ENCODE peak calls at places on chromosomes 6 and 20, in eight cellular contexts. One of them, this sample, is unnamed.

GRCh38 chr20:8860011-8860495 is 208.8 kb upstream of the PLCB4 start:
- DNase-seq in Panc1: no peak
- DNase-seq in non-pigmented ciliary epithelial cell: peak; percentile 91
- DNase-seq in heart right ventricle: no peak
- DNase-seq in stimulated activated CD4-positive, alpha-beta T cell treated with anti-CD3 and anti-CD28 coated beads, Interleukin-2, amount 100 ng/mL, for 48 hours: no peak
- DNase-seq in fibroblast of lung: peak; percentile 93
- DNase-seq in GM12892: no peak
- DNase-seq in HS-5: peak; percentile 91
- DNase-seq in this sample: no peak

GRCh38 chr6:11858439-11858838 is 79.8 kb upstream of the ADTRP start:
- DNase-seq in Panc1: no peak
- DNase-seq in non-pigmented ciliary epithelial cell: no peak
- DNase-seq in heart right ventricle: no peak
- DNase-seq in stimulated activated CD4-positive, alpha-beta T cell treated with anti-CD3 and anti-CD28 coated beads, Interleukin-2, amount 100 ng/mL, for 48 hours: no peak
- DNase-seq in fibroblast of lung: no peak
- DNase-seq in GM12892: no peak
- DNase-seq in HS-5: no peak
- DNase-seq in this sample: no peak

GRCh38 chr20:31740208-31740607 is 1.1 kb downstream of the TPX2 start:
- DNase-seq in Panc1: no peak
- DNase-seq in non-pigmented ciliary epithelial cell: no peak
- DNase-seq in heart right ventricle: no peak
- DNase-seq in stimulated activated CD4-positive, alpha-beta T cell treated with anti-CD3 and anti-CD28 coated beads, Interleukin-2, amount 100 ng/mL, for 48 hours: no peak
- DNase-seq in fibroblast of lung: peak; percentile 72
- DNase-seq in GM12892: no peak
- DNase-seq in HS-5: no peak
- DNase-seq in this sample: peak; percentile 82

GRCh38 chr20:48181536-48181935 is 396.3 kb upstream of the SULF2 start:
- DNase-seq in Panc1: no peak
- DNase-seq in non-pigmented ciliary epithelial cell: no peak
- DNase-seq in heart right ventricle: no peak
- DNase-seq in stimulated activated CD4-positive, alpha-beta T cell treated with anti-CD3 and anti-CD28 coated beads, Interleukin-2, amount 100 ng/mL, for 48 hours: no peak
- DNase-seq in fibroblast of lung: no peak
- DNase-seq in GM12892: no peak
- DNase-seq in HS-5: no peak
- DNase-seq in this sample: no peak

GRCh38 chr20:36462440-36463211 is 78.7 kb upstream of the MYL9 start:
- DNase-seq in Panc1: no peak
- DNase-seq in non-pigmented ciliary epithelial cell: no peak
- DNase-seq in heart right ventricle: peak; percentile 68
- DNase-seq in stimulated activated CD4-positive, alpha-beta T cell treated with anti-CD3 and anti-CD28 coated beads, Interleukin-2, amount 100 ng/mL, for 48 hours: no peak
- DNase-seq in fibroblast of lung: peak; percentile 73
- DNase-seq in GM12892: no peak
- DNase-seq in HS-5: peak; percentile 42
- DNase-seq in this sample: no peak

GRCh38 chr6:134123666-134124208 is 71.3 kb upstream of the SLC2A12 start:
- DNase-seq in Panc1: peak; percentile 65
- DNase-seq in non-pigmented ciliary epithelial cell: peak; percentile 75
- DNase-seq in heart right ventricle: no peak
- DNase-seq in stimulated activated CD4-positive, alpha-beta T cell treated with anti-CD3 and anti-CD28 coated beads, Interleukin-2, amount 100 ng/mL, for 48 hours: no peak
- DNase-seq in fibroblast of lung: peak; percentile 70
- DNase-seq in GM12892: no peak
- DNase-seq in HS-5: peak; percentile 47
- DNase-seq in this sample: peak; percentile 75

GRCh38 chr20:24634855-24635254 is 165.4 kb downstream of the SYNDIG1 start:
- DNase-seq in Panc1: no peak
- DNase-seq in non-pigmented ciliary epithelial cell: peak; percentile 65
- DNase-seq in heart right ventricle: no peak
- DNase-seq in stimulated activated CD4-positive, alpha-beta T cell treated with anti-CD3 and anti-CD28 coated beads, Interleukin-2, amount 100 ng/mL, for 48 hours: no peak
- DNase-seq in fibroblast of lung: peak; percentile 90
- DNase-seq in GM12892: no peak
- DNase-seq in HS-5: peak; percentile 50
- DNase-seq in this sample: peak; percentile 58

GRCh38 chr6:149701699-149702098 is 16.2 kb downstream of the LATS1 start:
- DNase-seq in Panc1: no peak
- DNase-seq in non-pigmented ciliary epithelial cell: no peak
- DNase-seq in heart right ventricle: no peak
- DNase-seq in stimulated activated CD4-positive, alpha-beta T cell treated with anti-CD3 and anti-CD28 coated beads, Interleukin-2, amount 100 ng/mL, for 48 hours: no peak
- DNase-seq in fibroblast of lung: peak; percentile 21
- DNase-seq in GM12892: no peak
- DNase-seq in HS-5: no peak
- DNase-seq in this sample: no peak

GRCh38 chr6:108164815-108165706 is 761 bp upstream of the NR2E1 start:
- DNase-seq in Panc1: no peak
- DNase-seq in non-pigmented ciliary epithelial cell: no peak
- DNase-seq in heart right ventricle: no peak
- DNase-seq in stimulated activated CD4-positive, alpha-beta T cell treated with anti-CD3 and anti-CD28 coated beads, Interleukin-2, amount 100 ng/mL, for 48 hours: no peak
- DNase-seq in fibroblast of lung: no peak
- DNase-seq in GM12892: no peak
- DNase-seq in HS-5: no peak
- DNase-seq in this sample: no peak

GRCh38 chr6:43454290-43455033 is 886 bp downstream of the DLK2 start:
- DNase-seq in Panc1: no peak
- DNase-seq in non-pigmented ciliary epithelial cell: peak; percentile 34
- DNase-seq in heart right ventricle: peak; percentile 87
- DNase-seq in stimulated activated CD4-positive, alpha-beta T cell treated with anti-CD3 and anti-CD28 coated beads, Interleukin-2, amount 100 ng/mL, for 48 hours: peak; percentile 67
- DNase-seq in fibroblast of lung: peak; percentile 79
- DNase-seq in GM12892: peak; percentile 63
- DNase-seq in HS-5: peak; percentile 40
- DNase-seq in this sample: peak; percentile 78

GRCh38 chr6:138537090-138537489 is 37.8 kb upstream of the NHSL1 start:
- DNase-seq in Panc1: no peak
- DNase-seq in non-pigmented ciliary epithelial cell: no peak
- DNase-seq in heart right ventricle: no peak
- DNase-seq in stimulated activated CD4-positive, alpha-beta T cell treated with anti-CD3 and anti-CD28 coated beads, Interleukin-2, amount 100 ng/mL, for 48 hours: no peak
- DNase-seq in fibroblast of lung: peak; percentile 45
- DNase-seq in GM12892: no peak
- DNase-seq in HS-5: no peak
- DNase-seq in this sample: no peak

GRCh38 chr20:1468117-1468624 is 1.5 kb upstream of the NSFL1C start:
- DNase-seq in Panc1: no peak
- DNase-seq in non-pigmented ciliary epithelial cell: no peak
- DNase-seq in heart right ventricle: no peak
- DNase-seq in stimulated activated CD4-positive, alpha-beta T cell treated with anti-CD3 and anti-CD28 coated beads, Interleukin-2, amount 100 ng/mL, for 48 hours: no peak
- DNase-seq in fibroblast of lung: no peak
- DNase-seq in GM12892: no peak
- DNase-seq in HS-5: no peak
- DNase-seq in this sample: no peak

GRCh38 chr20:8932192-8933150 is 136.4 kb upstream of the PLCB4 start:
- DNase-seq in Panc1: no peak
- DNase-seq in non-pigmented ciliary epithelial cell: peak; percentile 81
- DNase-seq in heart right ventricle: no peak
- DNase-seq in stimulated activated CD4-positive, alpha-beta T cell treated with anti-CD3 and anti-CD28 coated beads, Interleukin-2, amount 100 ng/mL, for 48 hours: no peak
- DNase-seq in fibroblast of lung: peak; percentile 69
- DNase-seq in GM12892: no peak
- DNase-seq in HS-5: peak; percentile 57
- DNase-seq in this sample: no peak

GRCh38 chr20:53658973-53659372 is 65.3 kb upstream of the ZNF217 start:
- DNase-seq in Panc1: no peak
- DNase-seq in non-pigmented ciliary epithelial cell: no peak
- DNase-seq in heart right ventricle: no peak
- DNase-seq in stimulated activated CD4-positive, alpha-beta T cell treated with anti-CD3 and anti-CD28 coated beads, Interleukin-2, amount 100 ng/mL, for 48 hours: no peak
- DNase-seq in fibroblast of lung: no peak
- DNase-seq in GM12892: no peak
- DNase-seq in HS-5: no peak
- DNase-seq in this sample: no peak

GRCh38 chr6:111195656-111196055 is 108.4 kb downstream of the SLC16A10 start:
- DNase-seq in Panc1: no peak
- DNase-seq in non-pigmented ciliary epithelial cell: no peak
- DNase-seq in heart right ventricle: no peak
- DNase-seq in stimulated activated CD4-positive, alpha-beta T cell treated with anti-CD3 and anti-CD28 coated beads, Interleukin-2, amount 100 ng/mL, for 48 hours: no peak
- DNase-seq in fibroblast of lung: no peak
- DNase-seq in GM12892: no peak
- DNase-seq in HS-5: no peak
- DNase-seq in this sample: peak; percentile 51

GRCh38 chr6:27889275-27889627 is 22.9 kb downstream of the OR2B2 start:
- DNase-seq in Panc1: no peak
- DNase-seq in non-pigmented ciliary epithelial cell: no peak
- DNase-seq in heart right ventricle: no peak
- DNase-seq in stimulated activated CD4-positive, alpha-beta T cell treated with anti-CD3 and anti-CD28 coated beads, Interleukin-2, amount 100 ng/mL, for 48 hours: no peak
- DNase-seq in fibroblast of lung: no peak
- DNase-seq in GM12892: no peak
- DNase-seq in HS-5: no peak
- DNase-seq in this sample: no peak

GRCh38 chr6:14396826-14397517 is 279.4 kb downstream of the CD83 start:
- DNase-seq in Panc1: no peak
- DNase-seq in non-pigmented ciliary epithelial cell: no peak
- DNase-seq in heart right ventricle: no peak
- DNase-seq in stimulated activated CD4-positive, alpha-beta T cell treated with anti-CD3 and anti-CD28 coated beads, Interleukin-2, amount 100 ng/mL, for 48 hours: no peak
- DNase-seq in fibroblast of lung: peak; percentile 26
- DNase-seq in GM12892: peak; percentile 11
- DNase-seq in HS-5: no peak
- DNase-seq in this sample: peak; percentile 15

GRCh38 chr6:401239-401993 is 9.9 kb downstream of the IRF4 start:
- DNase-seq in Panc1: no peak
- DNase-seq in non-pigmented ciliary epithelial cell: no peak
- DNase-seq in heart right ventricle: no peak
- DNase-seq in stimulated activated CD4-positive, alpha-beta T cell treated with anti-CD3 and anti-CD28 coated beads, Interleukin-2, amount 100 ng/mL, for 48 hours: no peak
- DNase-seq in fibroblast of lung: no peak
- DNase-seq in GM12892: no peak
- DNase-seq in HS-5: no peak
- DNase-seq in this sample: no peak

GRCh38 chr20:63821824-63822223 is 9.2 kb downstream of the ZBTB46 start:
- DNase-seq in Panc1: no peak
- DNase-seq in non-pigmented ciliary epithelial cell: no peak
- DNase-seq in heart right ventricle: no peak
- DNase-seq in stimulated activated CD4-positive, alpha-beta T cell treated with anti-CD3 and anti-CD28 coated beads, Interleukin-2, amount 100 ng/mL, for 48 hours: no peak
- DNase-seq in fibroblast of lung: no peak
- DNase-seq in GM12892: no peak
- DNase-seq in HS-5: no peak
- DNase-seq in this sample: no peak

GRCh38 chr6:114432380-114432779 is 89.6 kb upstream of the HS3ST5 start:
- DNase-seq in Panc1: no peak
- DNase-seq in non-pigmented ciliary epithelial cell: no peak
- DNase-seq in heart right ventricle: no peak
- DNase-seq in stimulated activated CD4-positive, alpha-beta T cell treated with anti-CD3 and anti-CD28 coated beads, Interleukin-2, amount 100 ng/mL, for 48 hours: no peak
- DNase-seq in fibroblast of lung: no peak
- DNase-seq in GM12892: no peak
- DNase-seq in HS-5: no peak
- DNase-seq in this sample: no peak

GRCh38 chr20:11712611-11713160 is 205.0 kb upstream of the BTBD3 start:
- DNase-seq in Panc1: no peak
- DNase-seq in non-pigmented ciliary epithelial cell: no peak
- DNase-seq in heart right ventricle: no peak
- DNase-seq in stimulated activated CD4-positive, alpha-beta T cell treated with anti-CD3 and anti-CD28 coated beads, Interleukin-2, amount 100 ng/mL, for 48 hours: no peak
- DNase-seq in fibroblast of lung: no peak
- DNase-seq in GM12892: no peak
- DNase-seq in HS-5: no peak
- DNase-seq in this sample: no peak

GRCh38 chr20:51594206-51594998 is 51.9 kb upstream of the NFATC2 start:
- DNase-seq in Panc1: no peak
- DNase-seq in non-pigmented ciliary epithelial cell: no peak
- DNase-seq in heart right ventricle: no peak
- DNase-seq in stimulated activated CD4-positive, alpha-beta T cell treated with anti-CD3 and anti-CD28 coated beads, Interleukin-2, amount 100 ng/mL, for 48 hours: no peak
- DNase-seq in fibroblast of lung: no peak
- DNase-seq in GM12892: no peak
- DNase-seq in HS-5: no peak
- DNase-seq in this sample: no peak

GRCh38 chr6:116462516-116462915 is 1.3 kb downstream of the CALHM6 start:
- DNase-seq in Panc1: no peak
- DNase-seq in non-pigmented ciliary epithelial cell: no peak
- DNase-seq in heart right ventricle: no peak
- DNase-seq in stimulated activated CD4-positive, alpha-beta T cell treated with anti-CD3 and anti-CD28 coated beads, Interleukin-2, amount 100 ng/mL, for 48 hours: no peak
- DNase-seq in fibroblast of lung: no peak
- DNase-seq in GM12892: no peak
- DNase-seq in HS-5: no peak
- DNase-seq in this sample: no peak

GRCh38 chr20:36663026-36663425 is 17.0 kb upstream of the SLA2 start:
- DNase-seq in Panc1: no peak
- DNase-seq in non-pigmented ciliary epithelial cell: no peak
- DNase-seq in heart right ventricle: no peak
- DNase-seq in stimulated activated CD4-positive, alpha-beta T cell treated with anti-CD3 and anti-CD28 coated beads, Interleukin-2, amount 100 ng/mL, for 48 hours: no peak
- DNase-seq in fibroblast of lung: no peak
- DNase-seq in GM12892: no peak
- DNase-seq in HS-5: no peak
- DNase-seq in this sample: no peak

GRCh38 chr6:89050697-89051096 is 29.9 kb upstream of the PNRC1 start:
- DNase-seq in Panc1: no peak
- DNase-seq in non-pigmented ciliary epithelial cell: no peak
- DNase-seq in heart right ventricle: no peak
- DNase-seq in stimulated activated CD4-positive, alpha-beta T cell treated with anti-CD3 and anti-CD28 coated beads, Interleukin-2, amount 100 ng/mL, for 48 hours: no peak
- DNase-seq in fibroblast of lung: no peak
- DNase-seq in GM12892: no peak
- DNase-seq in HS-5: no peak
- DNase-seq in this sample: no peak

GRCh38 chr6:32668226-32668747 is 1.8 kb upstream of the HLA-DQB1 start:
- DNase-seq in Panc1: no peak
- DNase-seq in non-pigmented ciliary epithelial cell: no peak
- DNase-seq in heart right ventricle: no peak
- DNase-seq in stimulated activated CD4-positive, alpha-beta T cell treated with anti-CD3 and anti-CD28 coated beads, Interleukin-2, amount 100 ng/mL, for 48 hours: peak; percentile 2
- DNase-seq in fibroblast of lung: no peak
- DNase-seq in GM12892: peak; percentile 29
- DNase-seq in HS-5: no peak
- DNase-seq in this sample: no peak

GRCh38 chr6:12047792-12048432 is 35.8 kb downstream of the HIVEP1 start:
- DNase-seq in Panc1: no peak
- DNase-seq in non-pigmented ciliary epithelial cell: no peak
- DNase-seq in heart right ventricle: no peak
- DNase-seq in stimulated activated CD4-positive, alpha-beta T cell treated with anti-CD3 and anti-CD28 coated beads, Interleukin-2, amount 100 ng/mL, for 48 hours: no peak
- DNase-seq in fibroblast of lung: no peak
- DNase-seq in GM12892: no peak
- DNase-seq in HS-5: no peak
- DNase-seq in this sample: no peak

GRCh38 chr20:11136691-11137090 is 462.9 kb upstream of the JAG1 start:
- DNase-seq in Panc1: no peak
- DNase-seq in non-pigmented ciliary epithelial cell: no peak
- DNase-seq in heart right ventricle: no peak
- DNase-seq in stimulated activated CD4-positive, alpha-beta T cell treated with anti-CD3 and anti-CD28 coated beads, Interleukin-2, amount 100 ng/mL, for 48 hours: no peak
- DNase-seq in fibroblast of lung: peak; percentile 54
- DNase-seq in GM12892: no peak
- DNase-seq in HS-5: no peak
- DNase-seq in this sample: no peak

This sample was measured in erythroblast.